ENCODE peak calls at places on chromosomes 4 and X, in seven cellular contexts. One of them, this sample, is unnamed.

GRCh38 chr4:169008478-169008877 is 1.6 kb downstream of the CBR4 start:
- DNase-seq in H1: no peak
- DNase-seq in SK-N-SH: no peak
- DNase-seq in A549: no peak
- DNase-seq in GM12878: no peak
- DNase-seq in HepG2: no peak
- DNase-seq in IMR-90: no peak
- DNase-seq in this sample: no peak

GRCh38 chr4:102008711-102009110 is 218.2 kb downstream of the BANK1 start:
- DNase-seq in HepG2: no peak
- DNase-seq in SK-N-SH: no peak
- DNase-seq in GM12878: no peak
- DNase-seq in A549: no peak
- DNase-seq in IMR-90: no peak
- DNase-seq in H1: no peak
- DNase-seq in this sample: no peak

GRCh38 chrX:16695079-16695676 is 17.3 kb downstream of the CTPS2 start:
- DNase-seq in HepG2: peak
- DNase-seq in A549: peak
- DNase-seq in GM12878: no peak
- DNase-seq in H1: peak
- DNase-seq in SK-N-SH: peak
- DNase-seq in IMR-90: peak
- DNase-seq in this sample: peak

GRCh38 chr4:156685308-156685707 is 286.3 kb downstream of the PDGFC start:
- DNase-seq in H1: no peak
- DNase-seq in GM12878: no peak
- DNase-seq in IMR-90: no peak
- DNase-seq in SK-N-SH: no peak
- DNase-seq in A549: no peak
- DNase-seq in HepG2: no peak
- DNase-seq in this sample: no peak

GRCh38 chr4:161696957-161697356 is 466.8 kb downstream of the FSTL5 start:
- DNase-seq in A549: peak
- DNase-seq in GM12878: no peak
- DNase-seq in H1: no peak
- DNase-seq in IMR-90: no peak
- DNase-seq in HepG2: no peak
- DNase-seq in SK-N-SH: no peak
- DNase-seq in this sample: no peak

GRCh38 chr4:111717916-111718315 is 427.3 kb upstream of the FAM241A start:
- DNase-seq in A549: no peak
- DNase-seq in IMR-90: no peak
- DNase-seq in GM12878: no peak
- DNase-seq in SK-N-SH: no peak
- DNase-seq in H1: no peak
- DNase-seq in HepG2: no peak
- DNase-seq in this sample: no peak

GRCh38 chr4:73674451-73674919 is 54.2 kb upstream of the RASSF6 start:
- DNase-seq in SK-N-SH: no peak
- DNase-seq in H1: no peak
- DNase-seq in IMR-90: peak
- DNase-seq in A549: no peak
- DNase-seq in GM12878: no peak
- DNase-seq in HepG2: no peak
- DNase-seq in this sample: no peak

GRCh38 chr4:5098176-5098575 is 46.9 kb downstream of the STK32B start:
- DNase-seq in A549: no peak
- DNase-seq in GM12878: no peak
- DNase-seq in IMR-90: peak
- DNase-seq in H1: no peak
- DNase-seq in HepG2: no peak
- DNase-seq in SK-N-SH: no peak
- DNase-seq in this sample: no peak

GRCh38 chr4:88415982-88416381 is 37.3 kb downstream of the HERC6 start:
- DNase-seq in HepG2: no peak
- DNase-seq in SK-N-SH: no peak
- DNase-seq in GM12878: no peak
- DNase-seq in IMR-90: no peak
- DNase-seq in H1: no peak
- DNase-seq in A549: no peak
- DNase-seq in this sample: no peak

GRCh38 chr4:122576261-122577188 is 44.3 kb downstream of the IL21 start:
- DNase-seq in IMR-90: peak
- DNase-seq in A549: peak
- DNase-seq in SK-N-SH: peak
- DNase-seq in H1: no peak
- DNase-seq in GM12878: no peak
- DNase-seq in HepG2: peak
- DNase-seq in this sample: peak

GRCh38 chrX:109840585-109840984 is 107.5 kb upstream of the ACSL4 start:
- DNase-seq in SK-N-SH: no peak
- DNase-seq in H1: no peak
- DNase-seq in GM12878: no peak
- DNase-seq in A549: peak
- DNase-seq in IMR-90: peak
- DNase-seq in HepG2: peak
- DNase-seq in this sample: peak

GRCh38 chr4:64781737-64782326 is 372.6 kb upstream of the TECRL start:
- DNase-seq in H1: no peak
- DNase-seq in A549: peak
- DNase-seq in HepG2: peak
- DNase-seq in GM12878: no peak
- DNase-seq in SK-N-SH: peak
- DNase-seq in IMR-90: peak
- DNase-seq in this sample: no peak

GRCh38 chr4:172813359-172813923 is 355.2 kb upstream of the GALNT7 start:
- DNase-seq in H1: no peak
- DNase-seq in SK-N-SH: no peak
- DNase-seq in IMR-90: peak
- DNase-seq in GM12878: peak
- DNase-seq in A549: no peak
- DNase-seq in HepG2: no peak
- DNase-seq in this sample: no peak

GRCh38 chr4:128825226-128825625 is 15.7 kb downstream of the JADE1 start:
- DNase-seq in H1: no peak
- DNase-seq in HepG2: no peak
- DNase-seq in A549: peak
- DNase-seq in GM12878: no peak
- DNase-seq in SK-N-SH: no peak
- DNase-seq in IMR-90: no peak
- DNase-seq in this sample: no peak

GRCh38 chr4:3204021-3204431 is 44.9 kb upstream of the MSANTD1 start:
- DNase-seq in A549: no peak
- DNase-seq in H1: no peak
- DNase-seq in SK-N-SH: no peak
- DNase-seq in GM12878: no peak
- DNase-seq in HepG2: peak
- DNase-seq in IMR-90: peak
- DNase-seq in this sample: no peak

GRCh38 chr4:8285976-8286718 is 16.6 kb downstream of the HTRA3 start:
- DNase-seq in H1: no peak
- DNase-seq in HepG2: no peak
- DNase-seq in A549: no peak
- DNase-seq in IMR-90: no peak
- DNase-seq in SK-N-SH: no peak
- DNase-seq in GM12878: no peak
- DNase-seq in this sample: no peak

GRCh38 chr4:7786040-7786439 is 153.6 kb downstream of the AFAP1 start:
- DNase-seq in GM12878: no peak
- DNase-seq in SK-N-SH: no peak
- DNase-seq in HepG2: no peak
- DNase-seq in A549: no peak
- DNase-seq in H1: no peak
- DNase-seq in IMR-90: no peak
- DNase-seq in this sample: no peak

GRCh38 chr4:188484256-188484655 is 345.0 kb downstream of the TRIML1 start:
- DNase-seq in H1: no peak
- DNase-seq in IMR-90: no peak
- DNase-seq in HepG2: no peak
- DNase-seq in A549: no peak
- DNase-seq in SK-N-SH: no peak
- DNase-seq in GM12878: no peak
- DNase-seq in this sample: no peak

GRCh38 chr4:100357542-100357941 is 160.3 kb downstream of the EMCN start:
- DNase-seq in SK-N-SH: no peak
- DNase-seq in HepG2: no peak
- DNase-seq in H1: no peak
- DNase-seq in A549: peak
- DNase-seq in GM12878: no peak
- DNase-seq in IMR-90: no peak
- DNase-seq in this sample: no peak

GRCh38 chrX:19554786-19555185 is 39.5 kb upstream of the MAP3K15 start:
- DNase-seq in IMR-90: peak
- DNase-seq in H1: no peak
- DNase-seq in GM12878: peak
- DNase-seq in HepG2: no peak
- DNase-seq in A549: no peak
- DNase-seq in SK-N-SH: no peak
- DNase-seq in this sample: no peak

GRCh38 chr4:186808635-186809018 is 85.0 kb upstream of the FAT1 start:
- DNase-seq in SK-N-SH: no peak
- DNase-seq in HepG2: no peak
- DNase-seq in H1: no peak
- DNase-seq in GM12878: no peak
- DNase-seq in A549: no peak
- DNase-seq in IMR-90: peak
- DNase-seq in this sample: no peak

GRCh38 chr4:87543835-87544461 is 14.8 kb upstream of the SPARCL1 start:
- DNase-seq in A549: peak
- DNase-seq in GM12878: no peak
- DNase-seq in IMR-90: peak
- DNase-seq in HepG2: peak
- DNase-seq in H1: no peak
- DNase-seq in SK-N-SH: peak
- DNase-seq in this sample: peak

GRCh38 chrX:103183912-103184311 is 31.0 kb upstream of the BEX4 start:
- DNase-seq in A549: no peak
- DNase-seq in IMR-90: no peak
- DNase-seq in HepG2: no peak
- DNase-seq in GM12878: no peak
- DNase-seq in H1: no peak
- DNase-seq in SK-N-SH: no peak
- DNase-seq in this sample: no peak

GRCh38 chr4:26815199-26815598 is 45.4 kb upstream of the STIM2 start:
- DNase-seq in H1: no peak
- DNase-seq in IMR-90: no peak
- DNase-seq in SK-N-SH: no peak
- DNase-seq in HepG2: no peak
- DNase-seq in A549: no peak
- DNase-seq in GM12878: no peak
- DNase-seq in this sample: no peak

GRCh38 chr4:4533461-4534169 is 8.2 kb downstream of the STX18 start:
- DNase-seq in IMR-90: no peak
- DNase-seq in A549: no peak
- DNase-seq in HepG2: no peak
- DNase-seq in H1: no peak
- DNase-seq in SK-N-SH: no peak
- DNase-seq in GM12878: no peak
- DNase-seq in this sample: no peak

DNA sequence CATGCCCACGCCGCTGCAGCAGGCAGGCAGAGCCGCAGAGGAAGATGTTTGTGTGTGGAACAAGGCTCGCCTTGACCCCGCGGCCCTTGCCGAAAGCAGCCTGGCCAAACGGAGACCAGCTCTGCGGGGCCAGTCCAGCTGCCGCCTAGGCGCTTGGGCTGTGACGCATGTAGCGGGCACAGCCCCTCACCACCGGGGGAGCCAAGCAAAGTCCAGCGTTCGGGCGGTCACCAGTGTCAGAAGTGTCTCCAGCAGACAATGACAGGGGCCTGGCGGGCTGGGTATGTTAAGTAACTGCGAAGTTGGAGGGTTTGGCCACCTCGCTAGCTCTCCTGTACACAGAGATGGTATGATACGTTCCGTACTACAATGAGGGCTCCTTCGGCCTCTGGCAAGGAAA is 1.3 kb downstream of the AMER1 start:
- DNase-seq in HepG2: peak
- DNase-seq in A549: no peak
- DNase-seq in IMR-90: peak
- DNase-seq in GM12878: no peak
- DNase-seq in SK-N-SH: peak
- DNase-seq in H1: peak
- DNase-seq in this sample: no peak
- TF ChIP-seq RFX5 in HepG2: no peak
- TF ChIP-seq RFX5 in A549: no peak
- TF ChIP-seq RFX5 in IMR-90: no peak
- TF ChIP-seq RFX5 in GM12878: no peak
- TF ChIP-seq RFX5 in SK-N-SH: no peak
- TF ChIP-seq RFX5 in H1: no peak
- TF ChIP-seq RFX5 in this sample: no peak

GRCh38 chr4:167196386-167196785 is 37.9 kb downstream of the SPOCK3 start:
- DNase-seq in IMR-90: no peak
- DNase-seq in H1: no peak
- DNase-seq in HepG2: peak
- DNase-seq in A549: peak
- DNase-seq in SK-N-SH: no peak
- DNase-seq in GM12878: no peak
- DNase-seq in this sample: no peak
- TF ChIP-seq RFX5 in IMR-90: no peak
- TF ChIP-seq RFX5 in H1: no peak
- TF ChIP-seq RFX5 in HepG2: no peak
- TF ChIP-seq RFX5 in A549: no peak
- TF ChIP-seq RFX5 in SK-N-SH: no peak
- TF ChIP-seq RFX5 in GM12878: no peak
- TF ChIP-seq RFX5 in this sample: no peak

GRCh38 chrX:47311857-47312774 is 58.3 kb upstream of the ZNF157 start:
- DNase-seq in A549: peak
- DNase-seq in GM12878: no peak
- DNase-seq in HepG2: peak
- DNase-seq in IMR-90: peak
- DNase-seq in H1: peak
- DNase-seq in SK-N-SH: peak
- DNase-seq in this sample: peak
- TF ChIP-seq RFX5 in A549: no peak
- TF ChIP-seq RFX5 in GM12878: no peak
- TF ChIP-seq RFX5 in HepG2: no peak
- TF ChIP-seq RFX5 in IMR-90: no peak
- TF ChIP-seq RFX5 in H1: no peak
- TF ChIP-seq RFX5 in SK-N-SH: no peak
- TF ChIP-seq RFX5 in this sample: no peak

DNA sequence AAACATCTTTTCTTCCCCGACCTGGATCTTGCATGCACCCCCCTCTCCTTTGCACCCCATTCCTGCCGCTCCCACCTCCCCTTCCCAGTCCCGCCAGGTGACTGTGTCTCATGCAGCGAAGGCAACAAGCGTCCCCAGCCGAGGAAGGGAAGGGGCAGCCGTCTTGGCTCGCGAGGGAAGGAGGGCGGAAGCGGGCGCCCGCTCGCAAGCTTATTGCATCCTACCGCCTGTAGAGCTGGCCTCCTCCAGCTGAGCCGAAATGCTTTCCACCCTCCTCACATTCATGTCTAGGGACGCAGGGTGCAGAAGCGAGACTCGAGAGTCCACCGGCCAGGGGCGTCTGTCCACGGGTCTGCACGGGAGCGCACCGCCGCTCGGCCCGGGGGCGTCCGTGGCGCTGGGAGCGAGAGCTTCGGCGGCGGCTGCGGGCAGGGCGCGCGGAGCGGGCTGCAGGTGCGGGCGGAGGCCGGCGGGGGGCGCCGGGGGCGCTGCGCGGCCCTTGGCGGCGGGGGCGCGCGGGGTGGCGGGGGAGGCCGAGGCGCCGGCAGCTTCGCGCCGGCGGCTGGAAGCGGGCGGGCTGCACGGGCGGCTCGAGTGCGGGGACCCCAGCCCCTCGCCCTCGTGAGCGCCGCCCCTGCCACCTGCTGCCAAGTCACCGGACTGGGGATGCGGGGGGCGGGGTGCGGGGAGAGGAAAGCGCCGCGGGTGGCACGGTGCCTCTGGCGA is at the start of gene KCNIP4:
- DNase-seq in H1: peak
- DNase-seq in A549: no peak
- DNase-seq in GM12878: no peak
- DNase-seq in IMR-90: no peak
- DNase-seq in SK-N-SH: peak
- DNase-seq in HepG2: no peak
- DNase-seq in this sample: no peak
- TF ChIP-seq RFX5 in H1: no peak
- TF ChIP-seq RFX5 in A549: no peak
- TF ChIP-seq RFX5 in GM12878: no peak
- TF ChIP-seq RFX5 in IMR-90: no peak
- TF ChIP-seq RFX5 in SK-N-SH: no peak
- TF ChIP-seq RFX5 in HepG2: no peak
- TF ChIP-seq RFX5 in this sample: no peak

This sample was measured in K562.